ENCODE peak calls at places on chromosomes 1 and 21, in ten cellular contexts. R is left colon; V is CD8-positive, alpha-beta memory T cell; E is endothelial cell; F is T follicular helper cell; I is amniotic stem cell; H is effector memory CD8-positive, alpha-beta T cell; M is astrocyte of the spinal cord; O is dermis microvascular lymphatic vessel endothelial cell; X is germinal center. P is an unnamed sample.

GRCh38 chr1:158998781-158999161 is 10.9 kb upstream of the IFI16 start:
- DNase-seq in R (peak; percentile 45), V (peak; percentile 60), E (peak; percentile 34), F (peak; percentile 23), I (peak; percentile 35), H (peak; percentile 68), M (peak; percentile 84), O (peak; percentile 61), X (peak; percentile 36), P (peak; percentile 65)

GRCh38 chr1:194723067-194723466 is 1536.7 kb upstream of the B3GALT2 start:
- DNase-seq in R (no peak), V (no peak), E (no peak), F (no peak), I (no peak), H (no peak), M (peak; percentile 20), O (no peak), X (no peak), P (no peak)

GRCh38 chr1:248596615-248597014 is 885 bp downstream of the OR2T10 start:
- DNase-seq in R (no peak), V (no peak), E (no peak), F (no peak), I (no peak), H (no peak), M (no peak), O (no peak), X (no peak), P (no peak)

GRCh38 chr1:8962812-8963669 is 17.4 kb downstream of the CA6 start:
- DNase-seq in R (peak; percentile 61), V (peak; percentile 52), E (peak; percentile 59), F (peak; percentile 10), I (no peak), H (peak; percentile 18), M (no peak), O (peak; percentile 69), X (peak; percentile 74), P (no peak)

GRCh38 chr21:41497008-41497407 is 10.9 kb downstream of the TMPRSS2 start:
- DNase-seq in R (no peak), V (no peak), E (no peak), F (no peak), I (no peak), H (no peak), M (no peak), O (no peak), X (no peak), P (no peak)

GRCh38 chr1:162023547-162024501 is at the start of gene OLFML2B:
- DNase-seq in R (peak; percentile 67), V (peak; percentile 49), E (peak; percentile 69), F (peak; percentile 8), I (peak; percentile 80), H (peak; percentile 10), M (peak; percentile 84), O (peak; percentile 60), X (peak; percentile 59), P (peak; percentile 33)

GRCh38 chr21:37647781-37648180 is 268.5 kb downstream of the KCNJ6 start:
- DNase-seq in R (no peak), V (no peak), E (no peak), F (no peak), I (no peak), H (no peak), M (no peak), O (peak; percentile 33), X (no peak), P (no peak)

GRCh38 chr1:8424539-8425116 is 106.7 kb downstream of the SLC45A1 start:
- DNase-seq in R (peak; percentile 71), V (peak; percentile 62), E (peak; percentile 37), F (peak; percentile 37), I (no peak), H (peak; percentile 22), M (no peak), O (no peak), X (peak; percentile 74), P (peak; percentile 61)

GRCh38 chr1:36387141-36387949 is 1.6 kb upstream of the STK40 start:
- DNase-seq in R (no peak), V (no peak), E (no peak), F (no peak), I (peak; percentile 47), H (no peak), M (peak; percentile 78), O (peak; percentile 84), X (no peak), P (no peak)

P was measured in central memory CD4-positive, alpha-beta T cell.